ENCODE peak calls at places on chromosomes 6 and 20, in six cellular contexts. B, M, C, X, O and G are unnamed samples.

GRCh38 chr6:118299023-118299422 is 249.1 kb upstream of the PLN start:
- DNase-seq in X (no peak), B (no peak), M (no peak), C (no peak), O (no peak), G (no peak)

GRCh38 chr20:8589956-8590355 is 457.9 kb downstream of the PLCB1 start:
- DNase-seq in C (no peak), X (no peak), B (no peak), O (no peak), M (no peak), G (no peak)

GRCh38 chr6:48564036-48564820 is 453.2 kb upstream of the PTCHD4 start:
- DNase-seq in O (no peak), C (no peak), X (no peak), B (no peak), M (no peak), G (no peak)

GRCh38 chr6:107118976-107119375 is 3.7 kb upstream of the BEND3 start:
- DNase-seq in X (no peak), C (no peak), M (no peak), O (peak), B (no peak), G (no peak)

GRCh38 chr6:87858440-87858839 is 156.4 kb upstream of the AKIRIN2 start:
- DNase-seq in B (no peak), M (no peak), O (no peak), C (no peak), X (no peak), G (no peak)

GRCh38 chr20:43379239-43379917 is 78.3 kb upstream of the SRSF6 start:
- DNase-seq in B (no peak), O (no peak), C (no peak), M (no peak), X (no peak), G (no peak)

GRCh38 chr20:48787861-48788375 is 39.9 kb downstream of the PREX1 start:
- DNase-seq in M (no peak), B (peak), O (peak), X (no peak), C (no peak), G (peak)

GRCh38 chr6:85460154-85460950 is 10.5 kb downstream of the NT5E start:
- DNase-seq in M (no peak), C (no peak), B (no peak), O (peak), X (no peak), G (no peak)

GRCh38 chr6:107202876-107203468 is 87.7 kb upstream of the BEND3 start:
- DNase-seq in M (no peak), O (no peak), C (no peak), X (no peak), B (no peak), G (no peak)

GRCh38 chr6:108002365-108003221 is 44.6 kb upstream of the SEC63 start:
- DNase-seq in O (no peak), B (no peak), C (peak), X (no peak), M (peak), G (no peak)

GRCh38 chr6:149938571-149939462 is 3.0 kb upstream of the ULBP2 start:
- DNase-seq in X (peak), M (no peak), B (peak), C (no peak), O (peak), G (no peak)

GRCh38 chr6:122365775-122366403 is 33.6 kb upstream of the HSF2 start:
- DNase-seq in B (no peak), C (no peak), O (no peak), X (no peak), M (no peak), G (no peak)

GRCh38 chr20:33079267-33079666 is at the start of gene BPIFB4:
- DNase-seq in X (no peak), C (no peak), O (no peak), M (no peak), B (no peak), G (peak)

GRCh38 chr20:54340667-54341081 is 132.8 kb downstream of the PFDN4 start:
- DNase-seq in M (no peak), O (no peak), X (no peak), B (no peak), C (no peak), G (no peak)

GRCh38 chr20:48898210-48898609 is 23.3 kb upstream of the ARFGEF2 start:
- DNase-seq in C (no peak), B (no peak), O (no peak), M (no peak), X (peak), G (no peak)